ENCODE peak calls at places on chromosomes 3 and 15, in six cellular contexts. N is K562, H is H1, O is prostate gland, Y is transverse colon, L is SK-N-SH. V is an unnamed sample.

GRCh38 chr15:77775851-77776250 is 143.1 kb upstream of the LINGO1 start:
- DNase-seq in H (no peak), L (no peak), O (no peak), Y (no peak), N (no peak), V (no peak)

GRCh38 chr3:30004481-30004880 is 601.9 kb upstream of the TGFBR2 start:
- DNase-seq in Y (no peak), H (no peak), O (no peak), N (no peak), L (no peak), V (no peak)

GRCh38 chr3:184426691-184427141 is 46.9 kb downstream of the CHRD start:
- DNase-seq in Y (no peak), N (no peak), H (no peak), O (peak; percentile 67), L (no peak), V (peak; percentile 65)

GRCh38 chr15:41546846-41547786 is 3.1 kb upstream of the RPAP1 start:
- DNase-seq in O (no peak), L (no peak), H (no peak), Y (no peak), N (peak; percentile 49), V (no peak)

GRCh38 chr3:138817685-138818084 is 17.0 kb downstream of the PIK3CB start:
- DNase-seq in Y (no peak), N (no peak), O (no peak), L (no peak), H (no peak), V (no peak)

GRCh38 chr3:70108072-70108471 is 108.5 kb downstream of the SAMMSON start:
- DNase-seq in L (peak; percentile 17), N (peak; percentile 54), O (no peak), Y (no peak), H (peak; percentile 82), V (no peak)

GRCh38 chr3:31968927-31969418 is 12.1 kb downstream of the OSBPL10 start:
- DNase-seq in N (no peak), Y (no peak), H (no peak), O (peak; percentile 45), L (no peak), V (peak; percentile 44)

GRCh38 chr3:123378409-123378915 is 70.4 kb downstream of the ADCY5 start:
- DNase-seq in O (no peak), Y (no peak), H (no peak), N (no peak), L (no peak), V (peak; percentile 31)

GRCh38 chr15:70435369-70435768 is 328.0 kb downstream of the UACA start:
- DNase-seq in L (no peak), O (no peak), N (no peak), H (no peak), Y (peak; percentile 43), V (no peak)

GRCh38 chr3:150890831-150891230 is 14.4 kb downstream of the MINDY4B start:
- DNase-seq in N (no peak), O (no peak), H (no peak), L (no peak), Y (no peak), V (no peak)

GRCh38 chr3:126522363-126522788 is 1.6 kb upstream of the CHST13 start:
- DNase-seq in Y (peak; percentile 54), H (peak; percentile 87), N (peak; percentile 45), L (peak; percentile 88), O (peak; percentile 31), V (peak; percentile 34)

GRCh38 chr3:14467723-14468620 is 65.6 kb downstream of the SLC6A6 start:
- DNase-seq in H (peak; percentile 72), L (peak; percentile 92), N (peak; percentile 47), Y (peak; percentile 35), O (peak; percentile 23), V (peak; percentile 44)

GRCh38 chr3:51391566-51392300 is 648 bp downstream of the RBM15B start:
- DNase-seq in O (no peak), L (peak; percentile 65), N (no peak), H (peak; percentile 69), Y (peak; percentile 31), V (no peak)

GRCh38 chr3:44016818-44017217 is 224.9 kb upstream of the TOPAZ1 start:
- DNase-seq in O (no peak), N (no peak), H (no peak), L (no peak), Y (no peak), V (no peak)

GRCh38 chr3:119810018-119810435 is 28.1 kb downstream of the NR1I2 start:
- DNase-seq in Y (peak; percentile 15), N (no peak), O (no peak), L (no peak), H (no peak), V (no peak)

GRCh38 chr3:133854971-133855370 is 40.7 kb downstream of the RAB6B start:
- DNase-seq in O (no peak), L (no peak), N (no peak), H (no peak), Y (no peak), V (no peak)

GRCh38 chr3:134419214-134419965 is 45.1 kb upstream of the AMOTL2 start:
- DNase-seq in Y (no peak), O (no peak), N (no peak), L (no peak), H (no peak), V (no peak)

GRCh38 chr15:98433302-98433701 is 215.0 kb upstream of the IGF1R start:
- DNase-seq in L (no peak), O (no peak), N (no peak), Y (no peak), H (no peak), V (no peak)

GRCh38 chr15:67884514-67885225 is 44.8 kb upstream of the RNU6-1 start:
- DNase-seq in Y (peak; percentile 92), O (peak; percentile 67), L (peak; percentile 88), N (peak; percentile 96), H (peak; percentile 81), V (peak; percentile 83)

GRCh38 chr3:105809204-105809893 is 59.5 kb downstream of the CBLB start:
- DNase-seq in O (no peak), L (no peak), Y (no peak), H (no peak), N (no peak), V (no peak)

GRCh38 chr15:50140097-50140496 is 21.1 kb upstream of the ATP8B4 start:
- DNase-seq in H (no peak), Y (no peak), O (no peak), N (no peak), L (no peak), V (no peak)

GRCh38 chr15:74799843-74800558 is 12.6 kb upstream of the LMAN1L start:
- DNase-seq in L (peak; percentile 94), Y (peak; percentile 91), O (peak; percentile 69), N (peak; percentile 84), H (peak; percentile 96), V (peak; percentile 62)

GRCh38 chr15:91813924-91814323 is 39.6 kb upstream of the SLCO3A1 start:
- DNase-seq in L (no peak), Y (no peak), H (no peak), N (no peak), O (no peak), V (no peak)

GRCh38 chr3:134080761-134081160 is 51.0 kb upstream of the SLCO2A1 start:
- DNase-seq in O (no peak), N (no peak), H (peak; percentile 11), L (no peak), Y (no peak), V (no peak)

GRCh38 chr3:157865449-157865862 is 240.8 kb downstream of the SHOX2 start:
- DNase-seq in Y (peak; percentile 54), H (peak; percentile 93), N (peak; percentile 71), L (no peak), O (no peak), V (no peak)

GRCh38 chr3:127368186-127369032 is 80.6 kb upstream of the PRR20G start:
- DNase-seq in L (no peak), O (no peak), Y (no peak), N (no peak), H (no peak), V (no peak)

GRCh38 chr3:135908737-135909136 is 56.8 kb upstream of the PPP2R3A start:
- DNase-seq in Y (no peak), N (no peak), H (no peak), O (no peak), L (no peak), V (no peak)

GRCh38 chr3:141603473-141604035 is 116.7 kb downstream of the RASA2 start:
- DNase-seq in Y (no peak), N (no peak), L (no peak), H (no peak), O (no peak), V (no peak)

DNA sequence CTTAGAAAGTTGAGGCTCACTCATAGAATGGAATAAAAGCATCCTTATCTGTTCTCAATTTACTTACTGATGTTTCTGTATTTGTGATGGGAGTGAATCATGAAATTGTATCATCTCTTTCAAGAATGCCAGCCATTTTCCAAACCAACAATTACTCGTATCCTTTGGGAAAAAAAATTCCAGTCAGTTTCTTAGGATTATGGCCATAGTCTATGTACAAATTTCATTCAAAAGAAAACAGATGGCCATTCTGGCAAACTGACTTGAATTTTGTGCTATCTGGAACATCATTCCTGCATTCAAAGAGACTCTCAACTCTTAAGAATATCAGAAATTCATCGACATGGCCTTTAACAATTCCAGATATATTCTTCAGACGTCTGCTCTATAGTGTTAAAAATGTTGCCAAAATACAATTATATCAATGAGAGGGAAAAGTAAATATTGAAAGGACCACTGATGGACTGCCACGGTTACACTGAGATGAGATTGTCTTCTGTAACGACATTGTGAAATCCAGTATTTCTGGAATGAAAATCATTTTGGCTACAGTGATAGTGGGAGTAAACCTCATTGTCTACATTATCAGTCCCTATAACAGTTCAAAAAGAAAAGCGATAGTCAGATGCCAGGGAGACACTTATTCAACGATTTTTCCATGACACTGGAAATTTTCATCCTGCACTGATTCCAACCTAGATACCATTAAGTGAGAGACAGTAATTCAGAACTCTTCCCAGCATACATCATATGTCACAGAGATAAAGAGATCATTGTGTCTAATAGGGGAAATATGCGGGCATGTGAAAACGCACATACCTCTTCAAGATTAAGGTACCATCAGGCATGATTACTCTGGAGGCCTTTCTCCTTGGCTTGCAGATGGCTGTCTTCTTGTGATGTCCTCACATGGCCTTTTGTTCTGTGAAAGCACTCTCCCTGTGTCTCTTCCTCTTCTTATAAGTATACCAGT is 953.8 kb upstream of the ALCAM start:
- DNase-seq in L (no peak), H (no peak), N (no peak), O (no peak), Y (no peak), V (no peak)
- H3K4me3 ChIP-seq in L (no peak overlapping the region), H (no peak overlapping the region), N (no peak overlapping the region), O (no peak overlapping the region), Y (no peak overlapping the region), V (no peak overlapping the region)

GRCh38 chr15:48553559-48553958 is 92.0 kb downstream of the FBN1 start:
- DNase-seq in O (no peak), H (no peak), N (no peak), Y (no peak), L (no peak), V (no peak)
- H3K4me1 ChIP-seq in O (no peaks in the 10 kb centered on the region), H (no peaks in the 10 kb centered on the region), N (peaks cover 16% of the 10 kb centered on the region), Y (peaks cover 4% of the 10 kb centered on the region), L (no peaks in the 10 kb centered on the region), V (no peaks in the 10 kb centered on the region)

DNA sequence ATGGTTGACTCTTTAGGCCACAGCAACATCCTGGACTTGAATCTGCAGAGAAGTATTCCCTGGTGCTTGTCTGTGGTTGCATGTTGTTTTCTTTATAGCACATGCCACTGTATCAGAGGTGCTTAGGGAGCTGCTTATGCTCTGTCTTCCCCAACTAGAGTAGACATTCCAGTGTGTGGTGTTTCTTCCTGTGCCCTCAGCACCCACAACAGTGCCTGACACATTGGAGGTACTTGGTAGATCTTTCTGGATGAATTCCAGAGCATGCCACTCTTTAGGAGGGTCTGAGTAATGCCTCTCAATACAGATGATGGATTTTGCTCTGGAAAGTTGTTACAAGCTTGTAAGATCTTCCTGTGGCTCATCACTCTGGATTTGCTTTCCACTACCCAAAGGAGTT is 117.6 kb downstream of the CHDH start:
- DNase-seq in H (no peak), N (no peak), O (no peak), L (no peak), Y (no peak), V (no peak)
- TF ChIP-seq POLR2AphosphoS5 in H (no peak), N (no peak), O (no peak), L (no peak), Y (no peak), V (no peak)

GRCh38 chr3:197183582-197183981 is 114.8 kb downstream of the DLG1 start:
- DNase-seq in Y (no peak), L (no peak), N (no peak), H (no peak), O (no peak), V (no peak)
- H3K4me3 ChIP-seq in Y (no peak overlapping the region), L (no peak overlapping the region), N (no peak overlapping the region), H (no peak overlapping the region), O (no peak overlapping the region), V (no peak overlapping the region)

V was measured in breast epithelium.